ENCODE peak calls at places on chromosomes 12 and 14, in four cellular contexts. U is neural crest cell, R is fibroblast of mammary gland, K is lung. W is an unnamed sample.

GRCh38 chr12:87469295-87469694 is 559.9 kb downstream of the C12orf50 start:
- DNase-seq in U (no peak), R (no peak), K (no peak), W (no peak)

GRCh38 chr12:132489602-132490239 is at the start of gene FBRSL1:
- DNase-seq in U (peak), R (peak), K (peak), W (peak)

GRCh38 chr12:110543252-110543959 is 39.7 kb downstream of the PPTC7 start:
- DNase-seq in U (no peak), R (peak), K (peak), W (peak)

GRCh38 chr14:65117795-65118746 is 15.8 kb upstream of the MAX start:
- DNase-seq in U (no peak), R (no peak), K (no peak), W (no peak)

GRCh38 chr12:18926188-18926587 is 188.3 kb downstream of the CAPZA3 start:
- DNase-seq in U (no peak), R (no peak), K (no peak), W (no peak)

GRCh38 chr12:50597200-50598195 is 92.7 kb downstream of the DIP2B start:
- DNase-seq in U (no peak), R (peak), K (no peak), W (no peak)

GRCh38 chr12:65106948-65107347 is 14.2 kb downstream of the WIF1 start:
- DNase-seq in U (no peak), R (peak), K (no peak), W (no peak)

GRCh38 chr14:23438130-23438893 is 2.9 kb upstream of the MYH7 start:
- DNase-seq in U (no peak), R (no peak), K (no peak), W (no peak)

GRCh38 chr14:81269100-81269978 is 48.6 kb upstream of the GTF2A1 start:
- DNase-seq in U (peak), R (peak), K (no peak), W (no peak)

GRCh38 chr14:100989924-100990323 is 86.4 kb upstream of the RTL1 start:
- DNase-seq in U (no peak), R (no peak), K (no peak), W (no peak)

GRCh38 chr12:47870175-47870781 is 34.5 kb downstream of the VDR start:
- DNase-seq in U (peak), R (peak), K (no peak), W (no peak)

GRCh38 chr12:50401383-50402155 is 884 bp downstream of the LARP4 start:
- DNase-seq in U (no peak), R (peak), K (no peak), W (no peak)

GRCh38 chr12:67633708-67634107 is 14.8 kb upstream of the DYRK2 start:
- DNase-seq in U (no peak), R (no peak), K (peak), W (no peak)

GRCh38 chr14:66311935-66312334 is 174.2 kb upstream of the CCDC196 start:
- DNase-seq in U (no peak), R (no peak), K (no peak), W (no peak)

GRCh38 chr12:52522346-52523011 is 2.3 kb upstream of the KRT5 start:
- DNase-seq in U (no peak), R (no peak), K (no peak), W (peak)

GRCh38 chr14:92254786-92255185 is 68.2 kb upstream of the SLC24A4 start:
- DNase-seq in U (peak), R (peak), K (no peak), W (no peak)
- TF ChIP-seq CTCF in U (no peak), R (no peak), K (no peak), W (no peak)

DNA sequence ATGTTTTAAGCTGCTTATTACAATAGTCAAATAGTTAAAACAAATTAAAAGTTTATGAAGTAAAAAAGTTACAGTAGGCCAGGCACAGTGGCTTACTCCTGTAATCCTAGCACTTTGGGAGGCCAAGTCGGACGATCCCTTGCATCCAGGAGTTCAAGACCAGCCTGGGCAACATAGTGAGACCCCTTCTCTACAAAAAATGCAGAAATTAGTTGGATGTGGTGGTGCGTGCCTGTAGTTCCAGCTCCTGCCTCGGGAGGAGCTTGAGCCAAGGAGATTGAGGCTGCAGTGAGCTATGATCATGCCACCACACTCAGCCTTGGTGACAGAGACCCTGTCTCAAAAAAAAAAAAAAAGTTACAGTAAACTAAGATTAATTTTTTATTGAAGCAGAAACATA is 142.6 kb downstream of the MIPOL1 start:
- DNase-seq in U (no peak), R (no peak), K (no peak), W (no peak)
- TF ChIP-seq CTCF in U (no peak), R (peak), K (no peak), W (no peak)

DNA sequence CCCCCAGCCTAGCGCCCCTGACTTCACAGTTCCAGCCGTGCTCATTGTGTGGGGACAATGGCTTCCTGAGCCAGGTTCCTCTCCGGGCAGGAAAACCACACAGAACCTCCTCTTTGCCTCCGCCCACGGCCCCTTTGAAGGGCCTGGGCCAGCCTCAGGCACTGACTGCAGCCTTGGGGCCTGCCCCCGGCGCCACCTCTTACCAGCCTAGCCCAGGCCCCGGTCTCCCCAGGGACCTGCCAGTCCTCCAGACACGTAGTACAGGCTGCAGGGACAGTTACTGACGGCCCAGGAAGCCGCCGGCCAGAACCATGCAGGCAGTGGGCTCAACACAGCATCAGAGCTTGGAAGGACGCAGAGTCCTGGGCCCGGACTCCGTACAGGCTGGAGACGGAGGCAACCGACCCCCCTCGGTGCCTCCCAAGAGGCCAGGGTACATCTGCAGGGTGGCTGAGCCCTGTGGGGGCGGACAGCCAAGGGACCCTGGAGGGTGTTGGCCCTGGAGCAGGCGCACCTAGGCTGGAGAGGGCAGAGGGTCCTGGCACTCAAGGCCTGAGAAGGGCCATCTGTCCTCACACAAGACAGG is 20.9 kb upstream of the NUDT14 start:
- DNase-seq in U (no peak), R (no peak), K (no peak), W (no peak)
- TF ChIP-seq CTCF in U (no peak), R (no peak), K (no peak), W (peak)

DNA sequence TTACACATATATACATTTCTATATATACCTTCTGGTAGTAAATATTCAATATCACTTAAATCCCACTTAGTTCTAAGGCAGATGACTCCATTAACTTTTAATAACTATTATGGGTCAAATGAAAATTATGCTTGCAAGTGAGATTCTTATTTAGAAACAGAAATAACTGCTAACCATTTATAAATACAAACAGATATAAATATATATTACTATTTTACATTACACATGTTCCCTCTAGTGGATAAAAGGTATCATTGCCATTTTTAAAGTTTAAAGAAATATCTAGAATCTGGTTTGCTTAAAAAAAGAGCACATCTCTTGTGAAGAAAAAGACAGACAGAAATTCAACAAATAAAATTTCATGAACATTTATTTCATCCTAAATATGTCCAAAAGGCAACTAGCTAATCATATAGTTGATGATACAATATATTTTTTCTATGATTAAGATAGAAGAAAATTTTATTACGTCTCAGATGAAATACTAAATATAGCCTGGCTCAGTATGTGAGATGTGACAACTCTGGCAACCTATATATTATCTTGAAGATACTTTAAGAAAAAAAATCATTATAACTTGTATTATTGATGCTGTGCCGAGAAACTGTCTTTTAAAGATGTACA is 11.7 kb upstream of the RAD51AP1 start:
- DNase-seq in U (no peak), R (peak), K (no peak), W (no peak)
- TF ChIP-seq CTCF in U (peak), R (peak), K (peak), W (peak)

DNA sequence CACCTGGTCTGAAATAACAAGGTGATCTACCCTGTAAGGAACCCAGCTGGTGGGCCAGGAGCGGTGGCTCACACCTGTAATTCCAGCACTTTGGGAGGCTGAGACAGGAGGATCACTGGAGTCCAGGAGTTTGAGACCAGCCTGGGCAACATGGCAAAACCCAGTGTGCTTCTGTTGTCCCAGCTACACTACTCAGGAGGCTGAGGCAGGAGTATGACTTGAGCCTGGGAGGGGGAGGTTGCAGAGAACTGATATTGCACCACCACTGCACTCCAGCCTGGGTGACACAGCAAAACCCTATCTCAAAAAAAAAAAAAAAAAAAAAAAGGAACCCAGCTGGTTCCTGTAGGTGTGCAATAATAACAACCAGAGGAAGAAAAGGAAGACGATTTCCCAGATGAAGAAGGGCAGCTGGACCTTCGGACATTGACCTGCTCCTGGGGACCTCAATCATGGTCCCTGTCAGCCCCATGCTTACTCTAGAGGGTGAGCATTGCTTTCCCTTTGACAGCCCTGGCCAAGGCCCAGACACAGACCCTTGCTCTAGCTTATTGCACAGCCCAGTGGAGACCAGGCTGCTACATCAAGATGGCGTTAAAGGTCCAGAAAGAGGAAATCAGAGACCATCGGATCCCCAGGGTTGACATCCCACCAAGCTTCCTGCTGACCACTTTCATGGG is 5.4 kb downstream of the FOS start:
- DNase-seq in U (no peak), R (no peak), K (no peak), W (no peak)
- TF ChIP-seq CTCF in U (no peak), R (no peak), K (no peak), W (no peak)

GRCh38 chr12:39605501-39605900 is 14.1 kb downstream of the ABCD2 start:
- DNase-seq in U (no peak), R (peak), K (no peak), W (no peak)
- TF ChIP-seq CTCF in U (no peak), R (no peak), K (no peak), W (no peak)

DNA sequence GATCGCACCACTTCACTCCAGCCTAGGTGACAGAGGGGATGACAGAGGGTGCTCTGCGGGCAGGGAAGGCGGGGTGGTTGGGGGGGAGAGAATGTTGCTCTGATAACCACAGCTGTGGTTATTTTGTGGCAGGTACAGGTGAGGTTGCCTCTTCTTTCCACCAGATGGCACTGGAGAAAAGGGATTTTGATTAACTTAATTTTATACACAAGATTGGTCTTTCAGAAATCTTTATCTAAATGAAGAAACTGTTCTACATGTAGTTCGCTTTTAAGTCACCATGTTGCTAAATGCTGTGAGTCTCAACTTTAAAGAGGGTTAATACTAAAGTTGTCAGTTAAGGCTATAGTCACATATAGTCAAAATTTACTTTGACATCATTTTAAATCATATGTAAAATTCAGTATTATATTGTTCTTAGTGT is 25.7 kb downstream of the FGF23 start:
- DNase-seq in U (no peak), R (peak), K (no peak), W (no peak)
- TF ChIP-seq CTCF in U (peak), R (peak), K (no peak), W (no peak)

DNA sequence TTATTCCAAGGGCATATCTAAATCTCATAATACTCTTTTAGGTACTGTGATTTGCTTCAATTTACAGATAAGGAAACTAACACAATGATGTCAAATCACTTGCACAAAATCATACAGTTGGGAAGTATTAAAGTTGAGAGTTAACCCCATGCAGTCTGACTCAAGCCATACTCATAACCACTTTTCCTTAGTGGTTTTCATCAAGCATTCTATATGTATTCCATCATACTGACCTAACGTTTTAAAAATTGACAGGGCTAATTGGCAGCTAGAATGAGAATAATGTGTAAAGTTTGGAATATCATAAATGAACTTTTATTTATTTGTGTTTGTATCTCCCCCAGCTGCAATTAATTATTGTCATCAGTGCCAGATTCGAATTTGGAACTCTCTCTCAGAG is 20.9 kb downstream of the PUS7L start:
- DNase-seq in U (no peak), R (peak), K (no peak), W (no peak)
- TF ChIP-seq CTCF in U (no peak), R (no peak), K (no peak), W (no peak)